ENCODE peak calls at places on chromosome 3, in four cellular contexts. One of them, this sample, is unnamed.

GRCh38 chr3:46565607-46566039 is 479 bp downstream of the LRRC2 start:
- DNase-seq in Panc1: no peak
- DNase-seq in transverse colon: no peak
- DNase-seq in stomach: no peak
- DNase-seq in this sample: no peak

GRCh38 chr3:115217678-115218451 is 70.8 kb upstream of the ZBTB20 start:
- DNase-seq in stomach: no peak
- DNase-seq in Panc1: peak; percentile 17
- DNase-seq in transverse colon: peak; percentile 52
- DNase-seq in this sample: no peak

GRCh38 chr3:51687472-51688205 is 16.6 kb downstream of the TEX264 start:
- DNase-seq in stomach: no peak
- DNase-seq in Panc1: no peak
- DNase-seq in transverse colon: no peak
- DNase-seq in this sample: no peak

GRCh38 chr3:182149594-182149993 is 437.9 kb downstream of the SOX2 start:
- DNase-seq in stomach: no peak
- DNase-seq in transverse colon: no peak
- DNase-seq in Panc1: no peak
- DNase-seq in this sample: no peak

GRCh38 chr3:147141516-147141915 is 264.8 kb downstream of the ZIC4 start:
- DNase-seq in transverse colon: no peak
- DNase-seq in stomach: no peak
- DNase-seq in Panc1: no peak
- DNase-seq in this sample: no peak

GRCh38 chr3:142225885-142226215 is 465 bp upstream of the GK5 start:
- DNase-seq in transverse colon: no peak
- DNase-seq in Panc1: no peak
- DNase-seq in stomach: no peak
- DNase-seq in this sample: no peak

GRCh38 chr3:80068459-80068858 is 300.7 kb upstream of the ROBO1 start:
- DNase-seq in stomach: no peak
- DNase-seq in Panc1: no peak
- DNase-seq in transverse colon: no peak
- DNase-seq in this sample: no peak

GRCh38 chr3:148162132-148162531 is 535.6 kb upstream of the AGTR1 start:
- DNase-seq in stomach: no peak
- DNase-seq in Panc1: no peak
- DNase-seq in transverse colon: no peak
- DNase-seq in this sample: no peak

GRCh38 chr3:148924572-148924971 is 59.5 kb downstream of the CPA3 start:
- DNase-seq in stomach: no peak
- DNase-seq in transverse colon: no peak
- DNase-seq in Panc1: no peak
- DNase-seq in this sample: no peak

GRCh38 chr3:124360140-124360539 is 368.2 kb upstream of the ROPN1 start:
- DNase-seq in stomach: no peak
- DNase-seq in transverse colon: no peak
- DNase-seq in Panc1: no peak
- DNase-seq in this sample: no peak
- H3K4me3 ChIP-seq in stomach: no peak overlapping the region
- H3K4me3 ChIP-seq in transverse colon: no peak overlapping the region
- H3K4me3 ChIP-seq in Panc1: no peak overlapping the region
- H3K4me3 ChIP-seq in this sample: no peak overlapping the region

GRCh38 chr3:12968541-12968940 is 104.7 kb downstream of the IQSEC1 start:
- DNase-seq in transverse colon: no peak
- DNase-seq in Panc1: no peak
- DNase-seq in stomach: no peak
- DNase-seq in this sample: no peak
- H3K4me1 ChIP-seq in transverse colon: peaks cover 28% of the 10 kb centered on the region
- H3K4me1 ChIP-seq in Panc1: peaks cover 4% of the 10 kb centered on the region
- H3K4me1 ChIP-seq in stomach: peaks cover 51% of the 10 kb centered on the region
- H3K4me1 ChIP-seq in this sample: peaks cover 20% of the 10 kb centered on the region

GRCh38 chr3:29409409-29409808 is 128.5 kb downstream of the RBMS3 start:
- DNase-seq in transverse colon: no peak
- DNase-seq in stomach: no peak
- DNase-seq in Panc1: no peak
- DNase-seq in this sample: no peak

GRCh38 chr3:29410660-29411405 is 130.0 kb downstream of the RBMS3 start:
- DNase-seq in stomach: no peak
- DNase-seq in transverse colon: no peak
- DNase-seq in Panc1: no peak
- DNase-seq in this sample: no peak

GRCh38 chr3:29410200-29410599 is 129.3 kb downstream of the RBMS3 start:
- DNase-seq in stomach: no peak
- DNase-seq in Panc1: no peak
- DNase-seq in transverse colon: no peak
- DNase-seq in this sample: no peak

GRCh38 chr3:29408676-29409075 is 127.8 kb downstream of the RBMS3 start:
- DNase-seq in transverse colon: no peak
- DNase-seq in stomach: no peak
- DNase-seq in Panc1: no peak
- DNase-seq in this sample: no peak

GRCh38 chr3:29412117-29412516 is 131.2 kb downstream of the RBMS3 start:
- DNase-seq in transverse colon: no peak
- DNase-seq in stomach: no peak
- DNase-seq in Panc1: no peak
- DNase-seq in this sample: no peak
- TF ChIP-seq POLR2AphosphoS5 in transverse colon: no peak
- TF ChIP-seq POLR2AphosphoS5 in stomach: no peak
- TF ChIP-seq POLR2AphosphoS5 in Panc1: no peak
- TF ChIP-seq POLR2AphosphoS5 in this sample: no peak

GRCh38 chr3:183897606-183898384 is 13.1 kb upstream of the PARL start:
- DNase-seq in transverse colon: no peak
- DNase-seq in stomach: no peak
- DNase-seq in Panc1: no peak
- DNase-seq in this sample: no peak

GRCh38 chr3:183896184-183896583 is 11.5 kb upstream of the PARL start:
- DNase-seq in Panc1: no peak
- DNase-seq in stomach: no peak
- DNase-seq in transverse colon: no peak
- DNase-seq in this sample: no peak

GRCh38 chr3:183895296-183895695 is 10.6 kb upstream of the PARL start:
- DNase-seq in Panc1: peak; percentile 42
- DNase-seq in transverse colon: peak; percentile 31
- DNase-seq in stomach: no peak
- DNase-seq in this sample: peak; percentile 17

GRCh38 chr3:183896610-183897009 is 11.9 kb upstream of the PARL start:
- DNase-seq in transverse colon: no peak
- DNase-seq in Panc1: no peak
- DNase-seq in stomach: no peak
- DNase-seq in this sample: no peak

GRCh38 chr3:183895774-183896173 is 11.1 kb upstream of the PARL start:
- DNase-seq in transverse colon: no peak
- DNase-seq in stomach: no peak
- DNase-seq in Panc1: no peak
- DNase-seq in this sample: no peak
- H3K4me3 ChIP-seq in transverse colon: no peak overlapping the region
- H3K4me3 ChIP-seq in stomach: no peak overlapping the region
- H3K4me3 ChIP-seq in Panc1: no peak overlapping the region
- H3K4me3 ChIP-seq in this sample: no peak overlapping the region

GRCh38 chr3:176850498-176850897 is 346.8 kb downstream of the TBL1XR1 start:
- DNase-seq in transverse colon: no peak
- DNase-seq in stomach: no peak
- DNase-seq in Panc1: no peak
- DNase-seq in this sample: no peak
- H3K4me1 ChIP-seq in transverse colon: no peaks in the 10 kb centered on the region
- H3K4me1 ChIP-seq in stomach: no peaks in the 10 kb centered on the region
- H3K4me1 ChIP-seq in Panc1: no peaks in the 10 kb centered on the region
- H3K4me1 ChIP-seq in this sample: no peaks in the 10 kb centered on the region

DNA sequence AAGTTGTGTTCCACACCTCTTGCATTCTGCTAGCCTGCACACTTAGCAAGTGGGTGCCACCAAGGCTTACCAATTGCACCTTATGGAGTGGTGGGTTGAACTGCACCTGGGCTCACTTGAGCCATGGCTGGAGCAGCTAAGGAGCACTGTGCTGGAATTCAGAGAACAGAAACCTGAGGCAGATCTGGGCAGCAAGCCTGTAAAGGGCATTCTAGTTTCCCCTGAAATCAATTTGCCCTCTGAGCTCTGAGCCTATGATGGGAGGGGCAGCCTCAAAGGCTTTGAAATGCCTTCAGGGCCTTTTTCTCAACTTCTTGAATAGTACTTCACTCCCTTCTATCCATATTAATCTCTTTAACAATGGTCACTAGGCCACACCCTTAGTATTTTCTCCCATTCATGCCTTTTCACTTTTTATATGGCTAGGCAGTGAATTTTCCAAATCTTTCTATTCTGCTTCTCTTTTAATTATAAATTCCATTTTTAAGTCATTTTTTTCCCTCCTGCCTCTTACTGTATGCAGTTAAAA is 17.9 kb downstream of the BTLA start:
- DNase-seq in stomach: no peak
- DNase-seq in Panc1: no peak
- DNase-seq in transverse colon: no peak
- DNase-seq in this sample: no peak
- TF ChIP-seq POLR2AphosphoS5 in stomach: no peak
- TF ChIP-seq POLR2AphosphoS5 in Panc1: no peak
- TF ChIP-seq POLR2AphosphoS5 in transverse colon: no peak
- TF ChIP-seq POLR2AphosphoS5 in this sample: no peak

GRCh38 chr3:37072892-37073291 is 79.6 kb downstream of the MLH1 start:
- DNase-seq in stomach: peak; percentile 91
- DNase-seq in Panc1: no peak
- DNase-seq in transverse colon: peak; percentile 32
- DNase-seq in this sample: peak; percentile 84
- H3K4me3 ChIP-seq in stomach: no peak overlapping the region
- H3K4me3 ChIP-seq in Panc1: no peak overlapping the region
- H3K4me3 ChIP-seq in transverse colon: no peak overlapping the region
- H3K4me3 ChIP-seq in this sample: peak overlapping the region; percentile 8

DNA sequence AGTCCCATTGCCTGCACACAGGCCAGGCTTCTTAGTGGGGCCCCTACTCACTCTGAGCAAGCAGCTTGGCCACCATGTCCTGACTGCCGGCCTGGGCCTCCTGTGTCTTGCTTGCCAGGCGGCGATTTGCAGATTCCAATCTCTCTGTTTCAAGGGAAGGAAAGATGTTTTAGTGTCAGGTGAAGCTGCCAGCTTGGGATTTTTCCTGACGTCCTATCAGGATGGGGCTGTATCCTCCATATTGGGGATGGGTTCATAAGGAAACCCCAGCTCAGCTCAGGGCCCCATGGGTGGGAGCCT is 8.5 kb downstream of the AMOTL2 start:
- DNase-seq in Panc1: no peak
- DNase-seq in transverse colon: no peak
- DNase-seq in stomach: no peak
- DNase-seq in this sample: no peak
- H3K4me1 ChIP-seq in Panc1: peaks cover 99% of the 10 kb centered on the region
- H3K4me1 ChIP-seq in transverse colon: peaks cover 33% of the 10 kb centered on the region
- H3K4me1 ChIP-seq in stomach: peaks cover 92% of the 10 kb centered on the region
- H3K4me1 ChIP-seq in this sample: peaks cover 16% of the 10 kb centered on the region

DNA sequence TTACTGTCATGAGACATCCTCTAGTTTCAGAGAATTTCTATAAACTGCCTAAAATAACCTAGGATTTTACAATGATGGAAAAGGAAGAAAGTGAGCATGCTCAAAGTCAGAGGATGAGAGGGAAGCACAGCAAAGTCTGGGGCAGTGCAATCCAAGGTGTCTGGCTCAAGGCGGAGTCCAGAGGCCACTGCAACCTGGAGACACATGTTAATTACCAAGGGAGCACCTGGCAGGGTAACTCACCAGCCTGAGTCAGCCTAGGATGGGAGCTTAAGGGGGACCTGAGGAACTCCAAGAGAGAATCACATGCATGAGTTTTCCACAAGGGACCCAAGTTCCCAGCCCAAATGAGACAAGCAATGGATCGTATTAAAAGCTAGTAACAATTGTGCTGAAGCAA is 49.8 kb downstream of the PLD1 start:
- DNase-seq in stomach: no peak
- DNase-seq in Panc1: no peak
- DNase-seq in transverse colon: no peak
- DNase-seq in this sample: no peak
- TF ChIP-seq POLR2AphosphoS5 in stomach: no peak
- TF ChIP-seq POLR2AphosphoS5 in Panc1: no peak
- TF ChIP-seq POLR2AphosphoS5 in transverse colon: no peak
- TF ChIP-seq POLR2AphosphoS5 in this sample: no peak